ENCODE peak calls at places on chromosomes 4 and X, in seven cellular contexts. O is left colon; Q is SK-N-SH treated with all-trans-retinoic acid at 6 μM for 48 hours; Z is aorta; R is A549; T is left lung; J is central memory CD8-positive, alpha-beta T cell. S is an unnamed sample.

GRCh38 chr4:149522031-149522430 is 293.6 kb downstream of the IQCM start:
- ATAC-seq in O (peak; percentile 58), Q (no peak), Z (no peak), R (no peak), T (no peak), J (no peak), S (peak; percentile 24)

GRCh38 chr4:3010577-3010976 is 47.2 kb downstream of the GRK4 start:
- ATAC-seq in O (no peak), Q (peak; percentile 49), Z (no peak), R (no peak), T (no peak), J (no peak), S (no peak)

GRCh38 chr4:52873861-52874343 is 11.8 kb downstream of the RASL11B start:
- ATAC-seq in O (peak; percentile 76), Q (peak; percentile 41), Z (no peak), R (no peak), T (peak; percentile 74), J (no peak), S (no peak)

GRCh38 chrX:31021537-31021936 is 50.3 kb downstream of the FTHL17 start:
- ATAC-seq in O (no peak), Q (no peak), Z (no peak), R (no peak), T (no peak), J (no peak), S (no peak)

GRCh38 chrX:48927736-48928382 is 9.0 kb upstream of the PIM2 start:
- ATAC-seq in O (no peak), Q (no peak), Z (no peak), R (no peak), T (no peak), J (no peak), S (no peak)

GRCh38 chrX:130539721-130540321 is 138.0 kb downstream of the RBMX2 start:
- ATAC-seq in O (peak; percentile 52), Q (peak; percentile 94), Z (no peak), R (peak; percentile 87), T (peak; percentile 73), J (no peak), S (no peak)

GRCh38 chr4:25873632-25874129 is 10.9 kb upstream of the SEL1L3 start:
- ATAC-seq in O (no peak), Q (no peak), Z (no peak), R (no peak), T (peak; percentile 70), J (no peak), S (no peak)

GRCh38 chr4:161279095-161279494 is 884.7 kb downstream of the FSTL5 start:
- ATAC-seq in O (no peak), Q (no peak), Z (no peak), R (no peak), T (no peak), J (no peak), S (no peak)

GRCh38 chr4:80197132-80197573 is at the start of gene PRDM8:
- ATAC-seq in O (no peak), Q (peak; percentile 80), Z (no peak), R (no peak), T (no peak), J (peak; percentile 26), S (peak; percentile 59)

GRCh38 chrX:48978226-48978625 is 6.6 kb upstream of the KCND1 start:
- ATAC-seq in O (no peak), Q (no peak), Z (no peak), R (no peak), T (no peak), J (no peak), S (no peak)

GRCh38 chr4:165208741-165209388 is 1.5 kb downstream of the KLHL2 start:
- ATAC-seq in O (no peak), Q (no peak), Z (no peak), R (no peak), T (no peak), J (no peak), S (no peak)

GRCh38 chr4:56787380-56787779 is 34.1 kb downstream of the SPINK2 start:
- ATAC-seq in O (peak; percentile 95), Q (no peak), Z (no peak), R (no peak), T (peak; percentile 39), J (no peak), S (no peak)

GRCh38 chr4:131551306-131551705 is 1597.8 kb upstream of the PCDH10 start:
- ATAC-seq in O (no peak), Q (no peak), Z (no peak), R (no peak), T (no peak), J (no peak), S (no peak)

GRCh38 chr4:185542626-185543336 is 7.5 kb upstream of the PDLIM3 start:
- ATAC-seq in O (peak; percentile 22), Q (no peak), Z (peak; percentile 82), R (no peak), T (peak; percentile 75), J (no peak), S (no peak)

GRCh38 chrX:45372151-45372550 is 171.5 kb upstream of the DIPK2B start:
- ATAC-seq in O (no peak), Q (no peak), Z (no peak), R (no peak), T (no peak), J (no peak), S (no peak)